ENCODE peak calls at places on chromosome 10, in six cellular contexts. I is tibial artery, K is psoas muscle, Y is AG04449, M is cardiac muscle cell, L is body of pancreas. B is an unnamed sample.

GRCh38 chr10:70751991-70752390 is 33.2 kb downstream of the TBATA start:
- DNase-seq in M (no peak), Y (no peak), K (no peak), I (no peak), L (no peak), B (no peak)

GRCh38 chr10:110649652-110650264 is 5.6 kb downstream of the RBM20 start:
- DNase-seq in K (no peak), L (no peak), I (no peak), Y (no peak), M (no peak), B (no peak)

GRCh38 chr10:5551531-5552375 is 27.0 kb downstream of the CALML3 start:
- DNase-seq in M (no peak), I (peak), L (no peak), Y (no peak), K (peak), B (peak)

GRCh38 chr10:51675088-51675487 is 24.3 kb downstream of the CSTF2T start:
- DNase-seq in I (no peak), L (no peak), Y (no peak), M (no peak), K (no peak), B (no peak)

GRCh38 chr10:124302951-124303505 is 115.7 kb downstream of the OAT start:
- DNase-seq in K (no peak), Y (no peak), L (no peak), M (no peak), I (no peak), B (no peak)

GRCh38 chr10:21368728-21369425 is 156.6 kb downstream of the SKIDA1 start:
- DNase-seq in K (no peak), Y (no peak), I (no peak), M (peak), L (no peak), B (no peak)

GRCh38 chr10:77643795-77644468 is 6.3 kb upstream of the KCNMA1 start:
- DNase-seq in I (no peak), M (peak), K (no peak), Y (no peak), L (no peak), B (no peak)

GRCh38 chr10:77562742-77563141 is 74.9 kb downstream of the KCNMA1 start:
- DNase-seq in Y (no peak), L (no peak), M (no peak), I (no peak), K (no peak), B (no peak)

GRCh38 chr10:11610855-11611247 is 599 bp downstream of the USP6NL start:
- DNase-seq in K (no peak), I (peak), Y (no peak), M (peak), L (peak), B (no peak)

GRCh38 chr10:29266641-29267040 is 22.2 kb upstream of the LYZL1 start:
- DNase-seq in K (no peak), Y (no peak), M (no peak), I (no peak), L (no peak), B (no peak)

GRCh38 chr10:71762324-71762723 is 11.0 kb downstream of the VSIR start:
- DNase-seq in K (no peak), L (no peak), Y (no peak), I (no peak), M (no peak), B (no peak)

GRCh38 chr10:1328951-1329614 is 272.9 kb downstream of the WDR37 start:
- DNase-seq in Y (no peak), M (no peak), I (no peak), L (no peak), K (no peak), B (no peak)

GRCh38 chr10:70956029-70956759 is 67.8 kb upstream of the PCBD1 start:
- DNase-seq in Y (no peak), L (no peak), M (no peak), I (no peak), K (peak), B (no peak)

GRCh38 chr10:19518632-19519031 is 297.6 kb upstream of the PLXDC2 start:
- DNase-seq in L (no peak), Y (no peak), K (no peak), I (no peak), M (no peak), B (no peak)

DNA sequence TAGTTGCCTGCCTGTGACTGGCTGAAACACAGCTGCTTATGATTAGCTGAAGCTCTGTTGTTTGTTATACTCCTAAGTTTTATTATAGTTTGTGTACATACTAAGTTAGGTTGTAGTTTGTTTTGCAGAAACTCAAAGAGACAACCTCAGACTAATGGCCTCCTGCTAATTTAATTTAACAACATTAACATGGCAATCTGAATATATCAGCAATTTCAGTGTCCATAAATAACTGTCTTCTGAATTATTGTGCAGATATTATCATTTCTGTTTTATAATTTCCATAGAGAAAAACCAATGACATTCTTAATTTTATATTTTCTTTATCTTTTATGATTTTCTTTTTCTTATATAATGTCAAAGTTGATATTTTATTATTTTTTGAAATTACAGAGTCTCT is 298.1 kb upstream of the PLXDC2 start:
- DNase-seq in M (no peak), K (no peak), Y (no peak), I (no peak), L (no peak), B (no peak)
- H3K4me3 ChIP-seq in M (no peak), K (no peak), Y (no peak), I (no peak), L (no peak), B (no peak)

GRCh38 chr10:58734116-58734515 is 221.4 kb downstream of the BICC1 start:
- DNase-seq in K (no peak), M (no peak), L (no peak), I (no peak), Y (peak), B (no peak)
- TF ChIP-seq CTCF in K (no peak), M (no peak), L (no peak), I (peak), Y (no peak), B (peak)

DNA sequence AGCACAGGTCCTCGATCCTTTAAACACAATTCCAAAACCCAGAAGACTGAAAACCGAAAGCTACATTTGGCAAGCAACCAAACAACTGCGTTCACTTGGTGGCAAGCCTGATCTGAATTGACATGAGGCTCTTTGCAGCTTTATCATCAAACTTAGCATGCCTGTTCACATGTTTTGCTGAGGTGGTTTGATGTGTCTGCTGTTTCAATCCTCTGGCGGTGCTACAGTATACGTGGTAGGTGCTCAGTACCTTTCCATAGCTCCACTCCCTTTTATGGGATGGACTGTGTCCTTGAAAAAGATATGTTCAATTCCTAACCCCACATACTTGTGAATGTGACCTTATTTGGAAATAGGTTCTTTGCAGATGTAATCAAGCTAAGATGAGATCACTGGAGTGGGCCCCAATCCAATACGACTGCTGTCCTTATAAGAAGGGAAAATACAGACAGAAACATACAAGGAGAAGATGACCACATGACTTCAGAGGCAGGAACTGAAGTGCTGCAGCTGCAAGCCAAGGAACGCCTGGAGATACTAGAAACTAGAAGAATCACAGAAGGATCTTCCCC is 33.4 kb downstream of the CCDC6 start:
- DNase-seq in Y (peak), I (peak), K (no peak), L (peak), M (peak), B (peak)
- H3K4me3 ChIP-seq in Y (peak), I (peak), K (no peak), L (no peak), M (no peak), B (peak)

GRCh38 chr10:88028654-88029053 is 165.2 kb downstream of the PTEN start:
- DNase-seq in M (no peak), Y (no peak), I (no peak), L (peak), K (no peak), B (no peak)
- TF ChIP-seq CTCF in M (no peak), Y (no peak), I (no peak), L (no peak), K (no peak), B (no peak)

GRCh38 chr10:8331896-8332729 is 277.6 kb downstream of the GATA3 start:
- DNase-seq in I (peak), Y (no peak), K (peak), M (peak), L (peak), B (peak)
- H3K4me3 ChIP-seq in I (no peak), Y (no peak), K (peak), M (peak), L (no peak), B (peak)

GRCh38 chr10:27355918-27356573 is 115.4 kb upstream of the ACBD5 start:
- DNase-seq in K (no peak), Y (no peak), M (no peak), L (no peak), I (no peak), B (no peak)
- TF ChIP-seq CTCF in K (no peak), Y (no peak), M (no peak), L (no peak), I (no peak), B (no peak)

GRCh38 chr10:61973923-61974322 is 72.4 kb downstream of the ARID5B start:
- DNase-seq in I (no peak), M (peak), L (no peak), K (no peak), Y (no peak), B (no peak)
- H3K4me3 ChIP-seq in I (no peak), M (no peak), L (no peak), K (peak), Y (no peak), B (no peak)

GRCh38 chr10:102714621-102715455 is at the start of gene SFXN2:
- DNase-seq in K (no peak), M (no peak), Y (no peak), L (peak), I (peak), B (no peak)
- TF ChIP-seq CTCF in K (no peak), M (no peak), Y (no peak), L (no peak), I (no peak), B (no peak)

B was measured in ascending aorta.